ENCODE peak calls at places on chromosome 14, in four cellular contexts. One of them, this sample, is unnamed. For H3K4me1 and H3K9me3, the result is how much of the 10 kb centered on the place peaks cover.

GRCh38 chr14:60722163-60722835 is 1.9 kb downstream of the SIX4 start:
- DNase-seq in ovary: peak
- DNase-seq in tibial artery: peak
- DNase-seq in CD8-positive, alpha-beta T cell: no peak
- DNase-seq in this sample: no peak

GRCh38 chr14:67620217-67620789 is 583 bp downstream of the ARG2 start:
- DNase-seq in ovary: peak
- DNase-seq in tibial artery: no peak
- DNase-seq in CD8-positive, alpha-beta T cell: no peak
- DNase-seq in this sample: no peak

GRCh38 chr14:95504135-95505029 is 12.1 kb downstream of the SYNE3 start:
- DNase-seq in ovary: no peak
- DNase-seq in tibial artery: no peak
- DNase-seq in CD8-positive, alpha-beta T cell: no peak
- DNase-seq in this sample: no peak

GRCh38 chr14:44372807-44373497 is 134.1 kb downstream of the FSCB start:
- DNase-seq in ovary: no peak
- DNase-seq in tibial artery: no peak
- DNase-seq in CD8-positive, alpha-beta T cell: no peak
- DNase-seq in this sample: no peak

GRCh38 chr14:30553311-30553989 is 5.5 kb upstream of the G2E3 start:
- DNase-seq in ovary: no peak
- DNase-seq in tibial artery: no peak
- DNase-seq in CD8-positive, alpha-beta T cell: no peak
- DNase-seq in this sample: no peak

GRCh38 chr14:60734465-60735242 is at the start of gene MNAT1:
- DNase-seq in ovary: peak
- DNase-seq in tibial artery: peak
- DNase-seq in CD8-positive, alpha-beta T cell: peak
- DNase-seq in this sample: no peak

GRCh38 chr14:65297744-65298143 is 114.8 kb upstream of the FUT8 start:
- DNase-seq in ovary: no peak
- DNase-seq in tibial artery: no peak
- DNase-seq in CD8-positive, alpha-beta T cell: no peak
- DNase-seq in this sample: no peak

GRCh38 chr14:101763941-101764709 is 2.6 kb downstream of the PPP2R5C start:
- DNase-seq in ovary: no peak
- DNase-seq in tibial artery: no peak
- DNase-seq in CD8-positive, alpha-beta T cell: no peak
- DNase-seq in this sample: no peak

GRCh38 chr14:75208843-75209242 is 32.4 kb upstream of the TMED10 start:
- DNase-seq in ovary: no peak
- DNase-seq in tibial artery: no peak
- DNase-seq in CD8-positive, alpha-beta T cell: no peak
- DNase-seq in this sample: no peak

GRCh38 chr14:36520601-36521525 is 831 bp upstream of the NKX2-1 start:
- DNase-seq in ovary: no peak
- DNase-seq in tibial artery: no peak
- DNase-seq in CD8-positive, alpha-beta T cell: no peak
- DNase-seq in this sample: no peak

GRCh38 chr14:24102357-24103048 is 8.4 kb downstream of the PCK2 start:
- DNase-seq in ovary: no peak
- DNase-seq in tibial artery: no peak
- DNase-seq in CD8-positive, alpha-beta T cell: no peak
- DNase-seq in this sample: no peak

GRCh38 chr14:75273272-75274044 is 5.2 kb upstream of the FOS start:
- DNase-seq in ovary: no peak
- DNase-seq in tibial artery: peak
- DNase-seq in CD8-positive, alpha-beta T cell: no peak
- DNase-seq in this sample: no peak

GRCh38 chr14:101039031-101039754 is 135.7 kb upstream of the RTL1 start:
- DNase-seq in ovary: peak
- DNase-seq in tibial artery: no peak
- DNase-seq in CD8-positive, alpha-beta T cell: no peak
- DNase-seq in this sample: no peak

GRCh38 chr14:101553393-101553792 is 7.9 kb upstream of the DIO3 start:
- DNase-seq in ovary: peak
- DNase-seq in tibial artery: no peak
- DNase-seq in CD8-positive, alpha-beta T cell: no peak
- DNase-seq in this sample: no peak

GRCh38 chr14:102262894-102263462 is 42.0 kb downstream of the MOK start:
- DNase-seq in ovary: no peak
- DNase-seq in tibial artery: no peak
- DNase-seq in CD8-positive, alpha-beta T cell: no peak
- DNase-seq in this sample: no peak

GRCh38 chr14:70708717-70709570 is 67.2 kb downstream of the TTC9 start:
- DNase-seq in ovary: no peak
- DNase-seq in tibial artery: no peak
- DNase-seq in CD8-positive, alpha-beta T cell: no peak
- DNase-seq in this sample: no peak

GRCh38 chr14:65277027-65277426 is 135.5 kb upstream of the FUT8 start:
- DNase-seq in ovary: no peak
- DNase-seq in tibial artery: no peak
- DNase-seq in CD8-positive, alpha-beta T cell: no peak
- DNase-seq in this sample: no peak

GRCh38 chr14:95117937-95118726 is 39.2 kb downstream of the DICER1 start:
- DNase-seq in ovary: no peak
- DNase-seq in tibial artery: no peak
- DNase-seq in CD8-positive, alpha-beta T cell: no peak
- DNase-seq in this sample: no peak

GRCh38 chr14:36315159-36315853 is 5.1 kb downstream of the MBIP start:
- DNase-seq in ovary: no peak
- DNase-seq in tibial artery: no peak
- DNase-seq in CD8-positive, alpha-beta T cell: no peak
- DNase-seq in this sample: no peak

GRCh38 chr14:93239869-93240677 is 33.0 kb downstream of the UBR7 start:
- DNase-seq in ovary: no peak
- DNase-seq in tibial artery: no peak
- DNase-seq in CD8-positive, alpha-beta T cell: no peak
- DNase-seq in this sample: no peak

GRCh38 chr14:50025776-50026175 is 90.6 kb downstream of the VCPKMT start:
- DNase-seq in ovary: no peak
- DNase-seq in tibial artery: no peak
- DNase-seq in CD8-positive, alpha-beta T cell: no peak
- DNase-seq in this sample: no peak

GRCh38 chr14:104267895-104268294 is 129.5 kb downstream of the KIF26A start:
- DNase-seq in ovary: peak
- DNase-seq in tibial artery: no peak
- DNase-seq in CD8-positive, alpha-beta T cell: no peak
- DNase-seq in this sample: no peak

GRCh38 chr14:63492391-63492790 is 50.8 kb downstream of the PPP2R5E start:
- DNase-seq in ovary: no peak
- DNase-seq in tibial artery: no peak
- DNase-seq in CD8-positive, alpha-beta T cell: no peak
- DNase-seq in this sample: no peak

GRCh38 chr14:24264298-24264697 is 1.3 kb upstream of the TGM1 start:
- DNase-seq in ovary: no peak
- DNase-seq in tibial artery: peak
- DNase-seq in CD8-positive, alpha-beta T cell: no peak
- DNase-seq in this sample: no peak

GRCh38 chr14:104110491-104111209 is 25.1 kb downstream of the ASPG start:
- DNase-seq in ovary: no peak
- DNase-seq in tibial artery: peak
- DNase-seq in CD8-positive, alpha-beta T cell: no peak
- DNase-seq in this sample: no peak

GRCh38 chr14:92984082-92984788 is 61.3 kb downstream of the CHGA start:
- DNase-seq in ovary: peak
- DNase-seq in tibial artery: no peak
- DNase-seq in CD8-positive, alpha-beta T cell: no peak
- DNase-seq in this sample: no peak

GRCh38 chr14:68576496-68577244 is 216.2 kb downstream of the ZFP36L1 start:
- DNase-seq in ovary: no peak
- DNase-seq in tibial artery: peak
- DNase-seq in CD8-positive, alpha-beta T cell: no peak
- DNase-seq in this sample: no peak

GRCh38 chr14:94080606-94081385 is at the start of the genes DDX24 and IFI27L1:
- DNase-seq in ovary: peak
- DNase-seq in tibial artery: peak
- DNase-seq in CD8-positive, alpha-beta T cell: peak
- DNase-seq in this sample: peak

DNA sequence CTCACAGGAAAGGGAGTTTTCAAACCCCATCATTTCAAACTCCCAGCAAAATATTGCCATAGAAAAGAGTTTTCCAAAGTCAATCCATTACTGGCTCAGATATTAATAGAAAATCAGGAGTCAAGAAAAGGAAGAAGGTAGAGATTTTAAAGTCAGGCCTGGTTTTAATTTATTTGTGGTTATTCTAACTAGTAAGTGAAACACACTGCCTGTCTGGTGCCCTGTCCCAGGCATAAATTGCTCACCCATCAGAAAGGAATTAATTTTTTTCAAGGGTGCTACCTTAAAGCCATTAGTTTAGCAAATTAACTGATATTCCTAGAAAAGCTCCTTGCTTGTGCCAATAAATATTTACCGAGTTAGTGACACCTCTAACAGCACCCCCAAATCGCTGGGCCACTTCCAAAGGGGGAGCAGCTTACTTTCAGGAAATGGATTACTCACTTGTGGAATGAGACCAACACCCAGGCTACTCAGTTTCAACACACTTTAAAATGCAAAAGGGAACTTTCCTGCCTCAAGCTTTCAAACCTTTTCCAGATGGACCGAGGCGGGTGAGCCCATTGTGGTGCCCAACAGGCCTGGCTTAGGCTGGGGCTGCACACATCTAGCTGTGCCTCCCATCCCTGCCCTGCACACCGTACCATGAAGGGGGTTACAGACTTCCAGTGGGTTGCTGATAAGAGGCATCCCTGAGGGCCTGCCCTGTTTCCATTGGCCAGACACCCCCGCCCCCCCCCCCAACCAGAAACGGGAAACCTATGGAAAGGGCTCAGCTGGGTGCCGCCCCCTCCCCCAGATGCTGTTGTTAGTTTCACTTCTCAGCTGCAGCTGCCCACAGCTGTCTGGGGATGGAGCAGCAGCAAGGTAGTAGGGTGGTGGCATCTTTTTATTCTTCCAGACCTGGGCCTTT is 117.2 kb downstream of the SAMD4A start:
- DNase-seq in ovary: peak
- DNase-seq in tibial artery: peak
- DNase-seq in CD8-positive, alpha-beta T cell: no peak
- DNase-seq in this sample: no peak
- H3K4me1 ChIP-seq in ovary: under half
- H3K4me1 ChIP-seq in tibial artery: under half
- H3K4me1 ChIP-seq in CD8-positive, alpha-beta T cell: under half
- H3K4me1 ChIP-seq in this sample: half or more

DNA sequence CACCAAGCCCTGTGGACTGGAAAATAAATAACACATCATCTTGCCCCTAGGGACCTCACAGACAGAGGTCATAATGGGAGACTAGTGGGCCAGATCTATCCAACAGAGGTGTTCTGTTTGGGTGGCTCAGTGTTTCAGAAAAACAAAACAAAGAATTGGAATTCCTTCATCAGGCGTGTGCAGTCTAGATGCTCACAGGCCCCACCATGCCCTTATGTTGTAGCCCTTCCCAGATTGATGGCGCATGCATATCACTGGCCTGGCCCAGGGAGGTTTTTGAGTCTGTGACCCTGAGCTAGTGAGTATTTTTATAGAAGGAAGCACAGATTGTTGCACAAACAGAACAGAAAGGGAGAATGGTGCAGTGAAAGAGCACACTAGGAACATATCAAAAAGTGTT is 859.6 kb downstream of the BCL11B start:
- DNase-seq in ovary: no peak
- DNase-seq in tibial artery: no peak
- DNase-seq in CD8-positive, alpha-beta T cell: no peak
- DNase-seq in this sample: no peak
- H3K9me3 ChIP-seq in ovary: under half
- H3K9me3 ChIP-seq in tibial artery: under half
- H3K9me3 ChIP-seq in CD8-positive, alpha-beta T cell: under half
- H3K9me3 ChIP-seq in this sample: under half

DNA sequence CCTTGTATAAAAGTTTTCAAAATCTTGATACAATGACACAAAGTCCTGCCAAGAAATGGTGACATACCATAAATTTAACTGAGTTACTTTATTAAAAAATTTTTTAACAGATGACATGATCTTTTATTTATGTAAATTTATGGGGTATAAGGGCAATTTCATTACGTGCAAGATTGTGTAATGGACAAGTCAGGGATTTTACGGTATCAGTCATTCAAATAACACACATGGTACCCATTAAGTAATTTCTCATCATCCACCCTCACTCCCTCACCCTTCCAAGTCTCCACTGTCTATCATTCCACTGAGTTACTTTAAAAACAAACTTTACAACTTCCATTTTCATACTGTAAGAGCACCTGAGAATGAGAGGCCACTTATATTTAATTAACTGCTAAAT is 37.4 kb downstream of the SPTLC2 start:
- DNase-seq in ovary: no peak
- DNase-seq in tibial artery: no peak
- DNase-seq in CD8-positive, alpha-beta T cell: no peak
- DNase-seq in this sample: no peak
- H3K4me1 ChIP-seq in ovary: under half
- H3K4me1 ChIP-seq in tibial artery: under half
- H3K4me1 ChIP-seq in CD8-positive, alpha-beta T cell: under half
- H3K4me1 ChIP-seq in this sample: under half

GRCh38 chr14:105912641-105913180 is 386.3 kb downstream of the TMEM121 start:
- DNase-seq in ovary: no peak
- DNase-seq in tibial artery: no peak
- DNase-seq in CD8-positive, alpha-beta T cell: no peak
- DNase-seq in this sample: no peak

GRCh38 chr14:105910426-105910825 is 384.0 kb downstream of the TMEM121 start:
- DNase-seq in ovary: no peak
- DNase-seq in tibial artery: no peak
- DNase-seq in CD8-positive, alpha-beta T cell: no peak
- DNase-seq in this sample: no peak

GRCh38 chr14:105909046-105909827 is 382.9 kb downstream of the TMEM121 start:
- DNase-seq in ovary: no peak
- DNase-seq in tibial artery: no peak
- DNase-seq in CD8-positive, alpha-beta T cell: no peak
- DNase-seq in this sample: no peak

GRCh38 chr14:105913221-105913620 is 386.8 kb downstream of the TMEM121 start:
- DNase-seq in ovary: no peak
- DNase-seq in tibial artery: no peak
- DNase-seq in CD8-positive, alpha-beta T cell: no peak
- DNase-seq in this sample: no peak

DNA sequence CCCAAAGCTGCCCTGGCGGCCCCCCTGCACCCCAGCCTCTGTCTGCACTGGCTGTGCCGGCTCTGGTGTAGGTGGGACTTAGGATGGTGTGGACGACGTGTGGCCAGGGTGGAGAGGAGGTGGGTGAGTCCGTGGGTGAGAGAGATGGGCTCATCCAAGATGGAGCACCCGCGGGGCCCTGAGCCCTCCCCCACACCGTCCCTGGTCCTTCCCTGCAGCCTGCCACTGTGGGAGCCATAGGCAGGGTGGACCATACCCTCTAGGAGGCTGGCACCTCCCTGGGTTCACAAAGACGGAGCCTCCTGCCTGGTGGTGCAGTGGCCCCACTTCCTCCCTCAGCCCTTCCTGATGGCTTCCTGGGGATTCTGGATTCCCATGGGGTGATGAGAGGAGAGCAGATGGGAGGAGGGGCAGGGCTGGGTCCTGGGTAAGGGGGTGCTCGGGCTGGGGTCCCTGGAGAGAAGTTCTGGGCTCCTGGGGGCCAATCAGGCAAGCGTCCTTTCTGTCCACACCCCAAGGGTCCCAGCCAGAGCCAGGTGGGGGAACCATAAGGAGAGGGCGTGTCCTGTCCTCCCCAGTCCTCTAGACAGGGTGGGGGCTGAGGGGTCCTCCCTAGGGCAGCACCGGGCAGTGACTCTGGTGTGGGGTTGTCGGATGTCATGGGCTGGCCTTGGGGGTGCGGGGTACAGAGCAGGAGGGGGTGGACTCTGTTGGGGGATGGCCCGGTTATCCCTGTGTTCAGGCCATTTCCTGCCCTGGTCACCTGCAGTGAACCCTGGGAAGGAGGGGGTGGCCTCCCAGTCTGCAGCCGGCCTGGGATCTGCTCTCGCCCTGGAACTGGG is 384.8 kb downstream of the TMEM121 start:
- DNase-seq in ovary: no peak
- DNase-seq in tibial artery: no peak
- DNase-seq in CD8-positive, alpha-beta T cell: no peak
- DNase-seq in this sample: no peak
- H3K9me3 ChIP-seq in ovary: under half
- H3K9me3 ChIP-seq in tibial artery: under half
- H3K9me3 ChIP-seq in CD8-positive, alpha-beta T cell: under half
- H3K9me3 ChIP-seq in this sample: under half

This sample was measured in vagina.